ENCODE peak calls at places on chromosomes 12 and 14, in five cellular contexts. J is dermis blood vessel endothelial cell, Y is mammary epithelial cell, B is adrenal gland, Z is iris pigment epithelial cell. F is an unnamed sample.

GRCh38 chr12:24937553-24938244 is 11.2 kb downstream of the BCAT1 start:
- DNase-seq in Z (peak; percentile 52), Y (no peak), J (no peak), B (no peak), F (peak; percentile 68)

GRCh38 chr12:115398311-115398781 is 714.4 kb upstream of the TBX3 start:
- DNase-seq in Y (no peak), Z (no peak), J (no peak), B (peak; percentile 67), F (peak; percentile 36)

GRCh38 chr14:71523630-71524320 is 408.5 kb upstream of the RGS6 start:
- DNase-seq in B (no peak), Y (no peak), Z (no peak), J (no peak), F (no peak)

GRCh38 chr14:96741151-96741977 is 55.8 kb upstream of the VRK1 start:
- DNase-seq in Z (peak; percentile 34), Y (peak; percentile 37), J (peak; percentile 68), B (peak; percentile 39), F (peak; percentile 37)

GRCh38 chr14:23580948-23581281 is 2.3 kb upstream of the JPH4 start:
- DNase-seq in B (no peak), J (no peak), Z (no peak), Y (no peak), F (peak; percentile 98)

GRCh38 chr14:43503508-43503907 is 1003.6 kb downstream of the FSCB start:
- DNase-seq in B (no peak), Y (no peak), J (no peak), Z (no peak), F (no peak)

GRCh38 chr12:131586761-131587160 is 124.1 kb upstream of the SFSWAP start:
- DNase-seq in J (no peak), B (no peak), Y (no peak), Z (no peak), F (no peak)

GRCh38 chr12:82517808-82518207 is 159.5 kb downstream of the METTL25 start:
- DNase-seq in Y (no peak), J (no peak), Z (no peak), B (no peak), F (no peak)

GRCh38 chr12:77324763-77325468 is 259.5 kb upstream of the E2F7 start:
- DNase-seq in B (peak; percentile 48), Y (peak; percentile 71), J (peak; percentile 76), Z (peak; percentile 72), F (peak; percentile 69)

GRCh38 chr12:100737168-100737567 is 57.4 kb upstream of the ANO4 start:
- DNase-seq in Y (no peak), J (no peak), B (no peak), Z (no peak), F (no peak)

GRCh38 chr12:56114084-56114483 is 2.3 kb upstream of the RPL41 start:
- DNase-seq in B (no peak), Z (no peak), Y (no peak), J (no peak), F (no peak)